ENCODE peak calls at places on chromosome 15, in seven cellular contexts. N, X, E, J, R, K and M are unnamed samples.

GRCh38 chr15:61474796-61475195 is 245.7 kb upstream of the RORA start:
- DNase-seq in N (no peak), X (no peak), E (no peak), J (no peak), R (no peak), K (no peak), M (no peak)

GRCh38 chr15:62046064-62046779 is 14.0 kb downstream of the VPS13C start:
- DNase-seq in N (no peak), X (no peak), E (no peak), J (no peak), R (no peak), K (no peak), M (no peak)

GRCh38 chr15:25182736-25183445 is 228.1 kb downstream of the SNRPN start:
- DNase-seq in N (no peak), X (no peak), E (no peak), J (no peak), R (no peak), K (no peak), M (no peak)

GRCh38 chr15:67373266-67373665 is 118.7 kb downstream of the IQCH start:
- DNase-seq in N (no peak), X (no peak), E (no peak), J (no peak), R (no peak), K (no peak), M (no peak)

GRCh38 chr15:34241376-34242350 is 16.8 kb downstream of the EMC4 start:
- DNase-seq in N (peak; percentile 19), X (peak; percentile 26), E (no peak), J (peak; percentile 58), R (peak; percentile 21), K (no peak), M (no peak)

GRCh38 chr15:29522373-29523276 is 253.0 kb upstream of the NSMCE3 start:
- DNase-seq in N (no peak), X (peak; percentile 23), E (no peak), J (peak; percentile 64), R (no peak), K (no peak), M (no peak)

GRCh38 chr15:45333550-45333949 is 44.8 kb downstream of the GATM start:
- DNase-seq in N (peak; percentile 15), X (peak; percentile 54), E (no peak), J (peak; percentile 6), R (no peak), K (peak; percentile 2), M (no peak)

GRCh38 chr15:42156266-42156922 is at the start of gene PLA2G4F:
- DNase-seq in N (no peak), X (peak; percentile 81), E (no peak), J (no peak), R (no peak), K (no peak), M (no peak)

GRCh38 chr15:59999064-59999377 is 5.1 kb upstream of the FOXB1 start:
- DNase-seq in N (no peak), X (no peak), E (no peak), J (no peak), R (no peak), K (no peak), M (no peak)

GRCh38 chr15:64232400-64232799 is 69.6 kb upstream of the PPIB start:
- DNase-seq in N (no peak), X (no peak), E (no peak), J (peak; percentile 72), R (no peak), K (peak; percentile 66), M (no peak)

GRCh38 chr15:73691398-73691797 is 7.2 kb downstream of the CD276 start:
- DNase-seq in N (no peak), X (peak; percentile 66), E (no peak), J (no peak), R (no peak), K (no peak), M (no peak)

GRCh38 chr15:69602095-69602494 is 149.5 kb downstream of the RPLP1 start:
- DNase-seq in N (no peak), X (no peak), E (no peak), J (no peak), R (no peak), K (no peak), M (no peak)

GRCh38 chr15:74844319-74845207 is 1.6 kb upstream of the ULK3 start:
- DNase-seq in N (no peak), X (no peak), E (no peak), J (no peak), R (no peak), K (no peak), M (no peak)

GRCh38 chr15:57038040-57038439 is 119.6 kb downstream of the TCF12 start:
- DNase-seq in N (no peak), X (no peak), E (no peak), J (no peak), R (no peak), K (no peak), M (no peak)

GRCh38 chr15:53307952-53308624 is 451.4 kb downstream of the WDR72 start:
- DNase-seq in N (no peak), X (no peak), E (no peak), J (peak; percentile 72), R (no peak), K (no peak), M (no peak)

GRCh38 chr15:70855764-70856163 is 1.8 kb upstream of the LARP6 start:
- DNase-seq in N (no peak), X (no peak), E (no peak), J (no peak), R (no peak), K (no peak), M (no peak)

GRCh38 chr15:101088788-101089578 is 162.9 kb downstream of the CHSY1 start:
- DNase-seq in N (no peak), X (peak; percentile 76), E (no peak), J (peak; percentile 66), R (peak; percentile 70), K (peak; percentile 12), M (no peak)

GRCh38 chr15:70795311-70795665 is 31.9 kb upstream of the UACA start:
- DNase-seq in N (no peak), X (no peak), E (no peak), J (peak; percentile 85), R (no peak), K (peak; percentile 94), M (no peak)

GRCh38 chr15:60091150-60091549 is 87.0 kb downstream of the FOXB1 start:
- DNase-seq in N (no peak), X (no peak), E (no peak), J (peak; percentile 78), R (no peak), K (peak; percentile 82), M (no peak)